ENCODE peak calls at places on chromosomes 11 and 22, in eight cellular contexts. H is stomach; C is hepatocyte; M is SK-N-SH; N is fibroblast of lung; S is uterus; Y is thoracic aorta; R is CD8-positive, alpha-beta T cell. E is an unnamed sample. For H3K4me1, the result is how much of the 10 kb centered on the place peaks cover.

GRCh38 chr11:96145163-96145585 is 197.8 kb downstream of the MAML2 start:
- DNase-seq in H (no peak), C (no peak), M (no peak), N (peak), S (no peak), Y (no peak), R (no peak), E (no peak)

GRCh38 chr11:23725752-23726151 is 771.1 kb upstream of the LUZP2 start:
- DNase-seq in H (no peak), C (no peak), M (no peak), N (peak), S (no peak), Y (no peak), R (no peak), E (no peak)

GRCh38 chr22:31122532-31123291 is at the start of gene INPP5J:
- DNase-seq in H (peak), C (peak), M (peak), N (peak), S (peak), Y (no peak), R (no peak), E (no peak)

GRCh38 chr11:446886-447285 is 3.2 kb upstream of the PTDSS2 start:
- DNase-seq in H (no peak), C (peak), M (no peak), N (no peak), S (no peak), Y (no peak), R (no peak), E (no peak)

GRCh38 chr11:46446343-46446751 is 54.8 kb upstream of the CHRM4 start:
- DNase-seq in H (no peak), C (peak), M (no peak), N (peak), S (no peak), Y (no peak), R (no peak), E (no peak)

GRCh38 chr11:45881708-45882368 is 3.6 kb upstream of the MAPK8IP1 start:
- DNase-seq in H (no peak), C (no peak), M (peak), N (no peak), S (no peak), Y (no peak), R (no peak), E (no peak)

GRCh38 chr11:119626910-119627305 is 102.1 kb downstream of the NECTIN1 start:
- DNase-seq in H (no peak), C (no peak), M (no peak), N (no peak), S (no peak), Y (no peak), R (no peak), E (no peak)

GRCh38 chr22:38638734-38639133 is 17.5 kb downstream of the FAM227A start:
- DNase-seq in H (no peak), C (no peak), M (no peak), N (peak), S (no peak), Y (no peak), R (no peak), E (no peak)

GRCh38 chr11:6405039-6405667 is 13.7 kb downstream of the APBB1 start:
- DNase-seq in H (peak), C (peak), M (peak), N (peak), S (peak), Y (no peak), R (no peak), E (no peak)

GRCh38 chr22:33851240-33851639 is 69.0 kb downstream of the LARGE1 start:
- DNase-seq in H (no peak), C (peak), M (no peak), N (peak), S (no peak), Y (no peak), R (no peak), E (no peak)
- H3K4me1 ChIP-seq in H (under half), C (under half), M (under half), N (under half), S (under half), Y (under half), R (under half), E (under half)

DNA sequence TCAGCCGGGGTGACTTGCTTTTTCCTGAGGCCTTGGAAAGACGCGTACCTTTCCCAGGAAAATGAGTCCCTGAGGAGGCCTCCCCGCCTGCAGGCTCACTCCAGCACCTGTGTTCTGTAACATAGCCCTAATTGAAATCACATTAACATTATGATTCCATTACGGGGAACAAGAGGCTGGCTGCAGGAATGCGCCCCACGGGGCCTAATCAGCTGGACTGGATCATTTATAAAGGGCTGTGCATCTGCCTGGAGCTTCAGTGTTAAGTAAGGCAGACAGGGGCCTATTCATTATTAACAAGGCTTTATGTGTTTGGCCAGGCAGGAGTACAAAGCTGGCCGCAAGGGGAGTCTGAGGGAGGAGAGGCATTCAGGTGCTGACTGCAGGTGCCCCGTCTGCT is 41.9 kb upstream of the TSPAN18 start:
- DNase-seq in H (no peak), C (no peak), M (no peak), N (no peak), S (no peak), Y (no peak), R (no peak), E (no peak)
- H3K4me1 ChIP-seq in H (under half), C (under half), M (under half), N (under half), S (under half), Y (under half), R (under half), E (under half)

GRCh38 chr11:117023178-117023577 is 75.0 kb downstream of the SIK3 start:
- DNase-seq in H (no peak), C (no peak), M (no peak), N (no peak), S (no peak), Y (no peak), R (no peak), E (no peak)
- H3K4me1 ChIP-seq in H (under half), C (under half), M (under half), N (under half), S (under half), Y (under half), R (under half), E (under half)

GRCh38 chr11:65185166-65185565 is 3.4 kb downstream of the CAPN1 start:
- DNase-seq in H (no peak), C (no peak), M (no peak), N (no peak), S (no peak), Y (no peak), R (no peak), E (no peak)
- H3K4me1 ChIP-seq in H (under half), C (under half), M (under half), N (under half), S (under half), Y (under half), R (under half), E (under half)

GRCh38 chr11:1559103-1559951 is 12.7 kb downstream of the DUSP8 start:
- DNase-seq in H (peak), C (peak), M (peak), N (peak), S (peak), Y (peak), R (no peak), E (peak)
- H3K4me1 ChIP-seq in H (under half), C (under half), M (under half), N (under half), S (under half), Y (under half), R (under half), E (under half)

GRCh38 chr11:68332186-68332585 is 19.8 kb downstream of the LRP5 start:
- DNase-seq in H (no peak), C (no peak), M (no peak), N (no peak), S (no peak), Y (no peak), R (no peak), E (no peak)

GRCh38 chr11:68334923-68335322 is 22.5 kb downstream of the LRP5 start:
- DNase-seq in H (no peak), C (no peak), M (no peak), N (no peak), S (no peak), Y (no peak), R (no peak), E (no peak)

GRCh38 chr11:68331338-68331947 is 19.1 kb downstream of the LRP5 start:
- DNase-seq in H (no peak), C (peak), M (no peak), N (no peak), S (no peak), Y (no peak), R (no peak), E (no peak)

GRCh38 chr11:68330700-68331337 is 18.4 kb downstream of the LRP5 start:
- DNase-seq in H (no peak), C (no peak), M (peak), N (no peak), S (no peak), Y (no peak), R (no peak), E (no peak)

GRCh38 chr11:68333176-68333575 is 20.8 kb downstream of the LRP5 start:
- DNase-seq in H (no peak), C (no peak), M (no peak), N (no peak), S (no peak), Y (no peak), R (no peak), E (no peak)
- H3K4me1 ChIP-seq in H (half or more), C (under half), M (under half), N (under half), S (under half), Y (under half), R (half or more), E (under half)

GRCh38 chr11:64864135-64864472 is 14.3 kb downstream of the EHD1 start:
- DNase-seq in H (no peak), C (no peak), M (no peak), N (no peak), S (no peak), Y (no peak), R (no peak), E (no peak)

GRCh38 chr11:64863381-64864060 is 14.9 kb downstream of the EHD1 start:
- DNase-seq in H (no peak), C (no peak), M (no peak), N (no peak), S (peak), Y (no peak), R (no peak), E (no peak)

GRCh38 chr11:64864473-64865285 is 13.7 kb downstream of the EHD1 start:
- DNase-seq in H (no peak), C (peak), M (no peak), N (peak), S (peak), Y (peak), R (no peak), E (peak)

GRCh38 chr11:64866173-64866491 is 12.3 kb downstream of the EHD1 start:
- DNase-seq in H (no peak), C (no peak), M (no peak), N (no peak), S (no peak), Y (no peak), R (no peak), E (no peak)

DNA sequence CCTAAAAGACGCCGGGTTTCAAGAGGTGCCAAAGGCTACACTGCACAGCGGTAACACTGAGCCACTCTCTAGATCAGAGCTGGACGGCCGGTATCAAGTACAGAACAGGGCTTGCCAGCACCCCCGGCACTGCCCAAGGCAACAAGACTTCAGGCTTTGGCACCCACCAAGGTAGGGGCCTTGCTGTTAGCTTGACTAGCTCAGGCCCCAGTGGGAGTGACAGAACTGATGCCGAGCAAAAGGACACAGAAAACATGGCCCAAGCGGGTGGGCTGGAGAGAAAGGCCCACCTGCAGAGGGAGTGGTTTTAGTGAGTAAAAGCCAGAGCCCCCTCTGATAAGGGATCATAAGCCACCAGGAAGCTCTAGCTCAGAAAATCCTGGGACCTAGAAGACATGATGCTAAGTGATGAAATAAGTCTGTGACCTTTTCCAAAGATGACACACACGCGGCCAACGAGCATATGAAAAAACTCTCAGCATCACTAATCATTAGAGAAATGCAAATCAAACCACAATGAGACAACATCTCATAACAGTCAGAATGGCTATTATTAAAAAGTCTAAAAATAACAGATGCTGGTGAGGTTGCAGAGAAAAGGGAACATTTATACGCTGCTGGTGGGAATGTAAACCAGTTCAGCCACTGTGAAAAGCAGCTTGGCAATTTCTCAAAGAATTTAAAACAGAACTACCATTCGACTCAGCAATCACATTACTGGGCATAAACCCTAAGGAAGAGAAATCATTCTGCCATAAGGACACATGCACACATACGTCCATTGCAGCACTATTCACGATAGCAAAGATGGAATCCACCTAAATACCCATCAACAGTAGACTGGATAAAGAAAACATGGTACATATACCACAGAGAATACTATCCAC is 12.9 kb downstream of the EHD1 start:
- DNase-seq in H (no peak), C (no peak), M (no peak), N (peak), S (no peak), Y (no peak), R (no peak), E (no peak)
- H3K4me1 ChIP-seq in H (half or more), C (half or more), M (under half), N (half or more), S (under half), Y (half or more), R (half or more), E (half or more)

GRCh38 chr22:25834490-25834889 is 92.5 kb downstream of the MYO18B start:
- DNase-seq in H (no peak), C (no peak), M (no peak), N (no peak), S (no peak), Y (no peak), R (no peak), E (no peak)

GRCh38 chr22:25833676-25834075 is 91.7 kb downstream of the MYO18B start:
- DNase-seq in H (no peak), C (no peak), M (no peak), N (no peak), S (no peak), Y (no peak), R (no peak), E (peak)

GRCh38 chr22:25829808-25830777 is 88.1 kb downstream of the MYO18B start:
- DNase-seq in H (no peak), C (no peak), M (no peak), N (no peak), S (no peak), Y (no peak), R (no peak), E (no peak)

GRCh38 chr22:25835348-25835747 is 93.4 kb downstream of the MYO18B start:
- DNase-seq in H (no peak), C (no peak), M (no peak), N (no peak), S (no peak), Y (no peak), R (no peak), E (peak)

GRCh38 chr22:25833091-25833490 is 91.1 kb downstream of the MYO18B start:
- DNase-seq in H (no peak), C (no peak), M (no peak), N (no peak), S (no peak), Y (no peak), R (no peak), E (no peak)
- H3K4me1 ChIP-seq in H (under half), C (under half), M (under half), N (under half), S (under half), Y (under half), R (under half), E (under half)